ENCODE peak calls at places on chromosome 9, in five cellular contexts. T is CD4-positive, alpha-beta T cell; G is WTC11; M is fibroblast of mammary gland; L is PC-3. N is an unnamed sample.

GRCh38 chr9:35757527-35758275 is 3.6 kb upstream of the MSMP start:
- DNase-seq in G (no peak), M (no peak), T (no peak), L (peak), N (no peak)

GRCh38 chr9:78354324-78354973 is 57.5 kb downstream of the PSAT1 start:
- DNase-seq in T (no peak), G (no peak), M (no peak), L (peak), N (no peak)

GRCh38 chr9:128818839-128819715 is 777 bp downstream of the ENDOG start:
- DNase-seq in L (peak), M (no peak), G (peak), T (peak), N (peak)

GRCh38 chr9:115373000-115373709 is 255.2 kb upstream of the TNC start:
- DNase-seq in L (peak), G (no peak), M (peak), T (no peak), N (no peak)

GRCh38 chr9:89304479-89305188 is 6.4 kb upstream of the CKS2 start:
- DNase-seq in M (no peak), L (no peak), G (no peak), T (no peak), N (no peak)

GRCh38 chr9:104988539-104988938 is 60.6 kb upstream of the ABCA1 start:
- DNase-seq in M (peak), G (no peak), L (no peak), T (no peak), N (no peak)

GRCh38 chr9:131410051-131410491 is 16.2 kb downstream of the PRRC2B start:
- DNase-seq in M (peak), G (no peak), L (no peak), T (no peak), N (no peak)

GRCh38 chr9:1604942-1605560 is 410.1 kb upstream of the SMARCA2 start:
- DNase-seq in T (no peak), M (peak), L (peak), G (no peak), N (no peak)

DNA sequence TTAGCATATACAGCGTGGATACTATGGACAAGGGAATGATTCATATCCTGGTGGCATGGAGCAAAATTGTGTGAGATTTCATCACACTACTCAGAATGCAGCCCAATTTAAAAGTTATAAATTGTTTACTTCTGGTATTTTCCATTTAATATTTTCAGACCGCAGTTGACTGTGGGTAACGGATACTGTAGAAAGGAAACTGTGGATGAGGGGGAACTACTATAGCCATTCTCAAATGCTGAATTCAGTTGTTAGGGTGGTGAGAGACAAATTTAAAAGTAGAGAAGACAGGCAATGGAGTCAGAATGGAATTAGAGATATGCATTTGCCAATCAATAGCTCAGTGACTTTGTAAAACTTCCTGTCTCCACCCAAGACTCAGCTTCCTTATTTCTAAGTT is 300.8 kb downstream of the TRIM32 start:
- DNase-seq in L (no peak), T (no peak), G (no peak), M (no peak), N (no peak)
- TF ChIP-seq CTCF in L (no peak), T (no peak), G (no peak), M (no peak), N (no peak)

GRCh38 chr9:72695365-72695764 is 174.0 kb downstream of the TMC1 start:
- DNase-seq in T (no peak), L (no peak), G (no peak), M (no peak), N (no peak)
- TF ChIP-seq CTCF in T (no peak), L (no peak), G (no peak), M (no peak), N (no peak)

DNA sequence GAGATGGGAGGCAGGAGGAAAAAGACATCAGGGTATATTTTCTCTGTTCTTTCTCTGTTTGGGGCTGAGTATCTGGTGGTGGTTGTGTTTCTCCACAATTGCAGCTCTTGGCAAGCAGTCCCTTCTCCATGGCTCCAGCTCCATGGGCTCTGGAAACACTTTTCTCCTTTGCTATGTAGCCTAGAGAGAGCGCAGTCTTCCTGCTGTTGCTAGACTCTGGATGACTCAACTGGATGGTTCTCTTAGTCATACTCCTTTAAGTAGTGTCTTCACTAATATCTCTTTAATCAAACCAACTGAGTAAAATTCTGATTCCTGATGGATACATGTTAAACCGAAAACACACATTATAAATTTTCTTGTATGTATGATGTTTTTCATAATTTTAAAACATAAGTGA is 3.3 kb upstream of the PLGRKT start:
- DNase-seq in L (peak), G (no peak), T (no peak), M (peak), N (no peak)
- TF ChIP-seq CTCF in L (no peak), G (no peak), T (no peak), M (no peak), N (no peak)

DNA sequence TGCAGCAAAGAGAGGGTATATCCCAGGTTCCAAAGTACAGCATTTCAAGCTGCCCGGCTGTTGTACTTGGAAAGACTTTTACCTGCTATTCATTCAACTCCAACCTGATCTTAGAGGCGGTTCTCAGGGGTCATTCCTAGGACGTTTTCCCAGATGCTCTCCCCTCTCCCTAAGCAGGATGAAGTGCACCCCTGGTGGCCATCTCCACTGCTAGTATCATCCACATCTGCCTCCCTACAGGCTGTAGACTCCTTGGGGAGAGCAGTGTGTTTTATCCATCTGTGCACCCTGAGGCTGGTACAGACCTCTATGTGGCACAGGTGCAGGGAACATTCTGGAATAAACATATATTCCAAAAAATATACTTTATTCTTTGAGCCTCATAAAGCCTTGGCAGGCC is 56.8 kb downstream of the PTPN3 start:
- DNase-seq in T (no peak), M (no peak), G (peak), L (no peak), N (no peak)
- TF ChIP-seq CTCF in T (no peak), M (no peak), G (no peak), L (no peak), N (no peak)

DNA sequence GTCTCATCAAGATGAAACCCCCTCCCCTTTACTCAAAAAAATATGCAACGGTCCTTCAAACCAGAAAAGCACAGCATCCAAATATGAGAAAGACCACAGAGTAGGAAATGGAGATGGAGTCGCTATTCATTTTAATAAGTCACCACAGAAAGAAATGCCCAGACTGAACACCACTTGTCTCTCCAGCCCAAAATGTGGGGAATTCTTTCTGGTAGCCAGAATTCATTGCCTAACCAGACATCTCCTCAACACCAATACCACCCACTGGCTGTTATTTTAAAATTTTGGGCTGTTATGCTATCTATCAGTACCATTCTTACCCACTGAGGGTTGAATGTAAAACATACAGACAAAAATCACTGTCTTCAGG is 100.1 kb downstream of the SUSD1 start:
- DNase-seq in T (no peak), G (no peak), L (no peak), M (no peak), N (no peak)
- TF ChIP-seq CTCF in T (no peak), G (no peak), L (no peak), M (no peak), N (no peak)

GRCh38 chr9:124133752-124134151 is 122.2 kb downstream of the LHX2 start:
- DNase-seq in L (peak), T (no peak), M (peak), G (peak), N (no peak)
- TF ChIP-seq CTCF in L (peak), T (no peak), M (peak), G (no peak), N (no peak)

GRCh38 chr9:137295313-137296213 is 6.5 kb downstream of the NRARP start:
- DNase-seq in T (peak), G (peak), M (no peak), L (peak), N (peak)
- TF ChIP-seq CTCF in T (no peak), G (peak), M (no peak), L (no peak), N (no peak)

DNA sequence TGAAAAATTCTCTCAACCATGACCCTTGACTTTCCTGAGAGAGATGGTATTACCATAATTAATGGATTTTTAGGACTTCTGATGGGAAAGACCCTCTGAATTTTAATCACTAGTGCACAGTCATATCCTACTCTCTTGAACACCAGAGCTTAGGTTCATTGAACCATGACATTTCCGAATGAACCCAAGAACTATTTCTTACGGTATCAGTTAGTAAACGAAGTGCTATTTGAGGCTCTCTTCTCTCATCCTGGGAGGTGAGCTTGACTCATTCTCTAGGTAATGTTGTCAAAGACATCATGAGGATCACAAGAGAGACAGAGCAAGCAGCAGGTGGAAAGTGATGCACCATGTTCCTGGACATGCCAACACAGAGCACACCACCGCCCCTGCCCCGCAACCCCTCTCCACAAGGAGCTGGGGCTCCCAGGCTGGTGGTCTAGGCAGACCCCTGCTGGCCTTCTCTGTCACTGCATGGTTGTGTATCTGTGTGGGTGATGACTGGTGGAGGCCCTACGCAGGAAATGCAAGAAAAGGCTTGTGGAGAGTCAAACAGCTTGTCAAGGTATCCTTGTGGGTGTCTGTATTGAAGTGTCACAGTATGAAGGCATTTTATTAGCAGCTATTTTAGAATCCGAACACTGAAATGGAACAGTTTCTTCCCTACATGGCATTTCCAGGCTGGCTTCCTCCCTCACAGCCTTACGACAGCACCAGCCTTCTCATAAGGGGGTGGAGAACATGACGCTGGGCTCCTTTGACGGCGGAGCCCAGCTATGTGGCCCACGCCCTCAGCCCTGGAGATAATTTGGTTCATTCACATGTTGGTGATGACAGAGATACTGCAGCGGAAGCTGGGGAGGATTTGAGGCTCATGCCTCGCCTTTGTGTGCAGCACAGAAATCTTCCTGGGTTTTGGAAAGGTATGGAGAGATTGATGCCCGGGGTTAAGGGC is 297.6 kb downstream of the NTRK2 start:
- DNase-seq in L (no peak), M (no peak), T (no peak), G (peak), N (no peak)
- TF ChIP-seq CTCF in L (no peak), M (no peak), T (no peak), G (peak), N (no peak)

GRCh38 chr9:91424403-91425176 is 958 bp upstream of the NFIL3 start:
- DNase-seq in M (peak), G (peak), L (peak), T (peak), N (peak)
- TF ChIP-seq CTCF in M (peak), G (no peak), L (no peak), T (no peak), N (no peak)

N was measured in activated B cell treated with CpG ODN at 0.5 μM for 24 hours.